ENCODE peak calls at places on chromosomes 3 and 15, in ten cellular contexts. B is T follicular helper cell, W is NCI-H1105, O is GM23248, H is AG10803, G is adrenal gland, V is Calu3, L is right cardiac atrium, Y is HuH-7.5, F is mucosa of gallbladder. N is an unnamed sample.
A peak's percentile ranks its signal among the peaks of the same experiment; 100 is the strongest.

GRCh38 chr3:70716832-70717231 is 404.4 kb upstream of the MDFIC2 start:
- DNase-seq in B (no peak), W (no peak), O (peak; percentile 67), H (peak; percentile 59), G (peak; percentile 58), V (no peak), L (peak; percentile 73), Y (no peak), F (peak; percentile 10), N (peak; percentile 48)

GRCh38 chr15:44728576-44729393 is 7.5 kb upstream of the TRIM69 start:
- DNase-seq in B (peak; percentile 92), W (peak; percentile 84), O (peak; percentile 97), H (peak; percentile 97), G (peak; percentile 100), V (peak; percentile 83), L (peak; percentile 99), Y (peak; percentile 49), F (peak; percentile 98), N (peak; percentile 94)

GRCh38 chr3:48410205-48411040 is 19.5 kb downstream of the PLXNB1 start:
- DNase-seq in B (no peak), W (no peak), O (no peak), H (no peak), G (peak; percentile 35), V (no peak), L (peak; percentile 37), Y (peak; percentile 8), F (no peak), N (no peak)

GRCh38 chr15:86001200-86001599 is 78.5 kb upstream of the AGBL1 start:
- DNase-seq in B (no peak), W (no peak), O (no peak), H (peak; percentile 1), G (no peak), V (no peak), L (no peak), Y (no peak), F (no peak), N (no peak)

GRCh38 chr15:32956006-32956405 is 238.2 kb downstream of the GREM1 start:
- DNase-seq in B (no peak), W (no peak), O (peak; percentile 85), H (peak; percentile 92), G (no peak), V (peak; percentile 0), L (no peak), Y (peak; percentile 4), F (no peak), N (peak; percentile 82)

GRCh38 chr15:69141286-69141701 is 19.1 kb upstream of the GLCE start:
- DNase-seq in B (no peak), W (no peak), O (peak; percentile 20), H (no peak), G (no peak), V (peak; percentile 67), L (no peak), Y (no peak), F (no peak), N (no peak)

GRCh38 chr3:115937054-115937453 is 313.7 kb downstream of the GAP43 start:
- DNase-seq in B (no peak), W (no peak), O (peak; percentile 33), H (no peak), G (no peak), V (no peak), L (no peak), Y (no peak), F (no peak), N (no peak)

GRCh38 chr3:66136597-66136996 is 84.2 kb upstream of the SLC25A26 start:
- DNase-seq in B (no peak), W (no peak), O (no peak), H (no peak), G (no peak), V (no peak), L (no peak), Y (no peak), F (no peak), N (no peak)